ENCODE peak calls at places on chromosome 10, in five cellular contexts. One of them, this sample, is unnamed.

GRCh38 chr10:77478248-77478963 is 159.2 kb downstream of the KCNMA1 start:
- DNase-seq in mucosa of descending colon: no peak
- DNase-seq in HFF-Myc: peak; percentile 51
- DNase-seq in AG09309: peak; percentile 50
- DNase-seq in colonic mucosa: no peak
- DNase-seq in this sample: peak; percentile 78

GRCh38 chr10:80075781-80076180 is 2.7 kb upstream of the TMEM254 start:
- DNase-seq in mucosa of descending colon: no peak
- DNase-seq in colonic mucosa: no peak
- DNase-seq in HFF-Myc: no peak
- DNase-seq in AG09309: peak; percentile 4
- DNase-seq in this sample: no peak

GRCh38 chr10:131790021-131790420 is 110.8 kb upstream of the PPP2R2D start:
- DNase-seq in AG09309: no peak
- DNase-seq in colonic mucosa: no peak
- DNase-seq in mucosa of descending colon: no peak
- DNase-seq in HFF-Myc: no peak
- DNase-seq in this sample: no peak

GRCh38 chr10:33815776-33816175 is 481.3 kb upstream of the NRP1 start:
- DNase-seq in colonic mucosa: no peak
- DNase-seq in mucosa of descending colon: no peak
- DNase-seq in AG09309: no peak
- DNase-seq in HFF-Myc: no peak
- DNase-seq in this sample: no peak

GRCh38 chr10:71750124-71750841 is 23.0 kb downstream of the VSIR start:
- DNase-seq in mucosa of descending colon: peak; percentile 58
- DNase-seq in AG09309: no peak
- DNase-seq in HFF-Myc: no peak
- DNase-seq in colonic mucosa: no peak
- DNase-seq in this sample: no peak

GRCh38 chr10:128551475-128551874 is 425.3 kb upstream of the MKI67 start:
- DNase-seq in colonic mucosa: no peak
- DNase-seq in AG09309: no peak
- DNase-seq in mucosa of descending colon: no peak
- DNase-seq in HFF-Myc: no peak
- DNase-seq in this sample: no peak

GRCh38 chr10:31927597-31928530 is 767 bp downstream of the ARHGAP12 start:
- DNase-seq in mucosa of descending colon: peak; percentile 87
- DNase-seq in colonic mucosa: peak; percentile 73
- DNase-seq in HFF-Myc: no peak
- DNase-seq in AG09309: no peak
- DNase-seq in this sample: no peak

GRCh38 chr10:99733366-99733765 is 1.3 kb downstream of the CUTC start:
- DNase-seq in mucosa of descending colon: no peak
- DNase-seq in AG09309: no peak
- DNase-seq in colonic mucosa: no peak
- DNase-seq in HFF-Myc: no peak
- DNase-seq in this sample: no peak

GRCh38 chr10:21315321-21316220 is 209.9 kb downstream of the SKIDA1 start:
- DNase-seq in HFF-Myc: peak; percentile 84
- DNase-seq in mucosa of descending colon: no peak
- DNase-seq in AG09309: peak; percentile 79
- DNase-seq in colonic mucosa: peak; percentile 21
- DNase-seq in this sample: peak; percentile 76

GRCh38 chr10:79101560-79101971 is 32.8 kb downstream of the ZMIZ1 start:
- DNase-seq in AG09309: no peak
- DNase-seq in HFF-Myc: no peak
- DNase-seq in colonic mucosa: no peak
- DNase-seq in mucosa of descending colon: no peak
- DNase-seq in this sample: no peak

GRCh38 chr10:48306265-48306869 is at the start of gene MAPK8:
- DNase-seq in AG09309: peak; percentile 23
- DNase-seq in colonic mucosa: peak; percentile 95
- DNase-seq in mucosa of descending colon: peak; percentile 97
- DNase-seq in HFF-Myc: peak; percentile 48
- DNase-seq in this sample: peak; percentile 43

GRCh38 chr10:68163735-68164134 is 54.4 kb downstream of the MYPN start:
- DNase-seq in HFF-Myc: no peak
- DNase-seq in AG09309: no peak
- DNase-seq in colonic mucosa: peak; percentile 24
- DNase-seq in mucosa of descending colon: no peak
- DNase-seq in this sample: no peak
- H3K4me3 ChIP-seq in HFF-Myc: no peak overlapping the region
- H3K4me3 ChIP-seq in AG09309: no peak overlapping the region
- H3K4me3 ChIP-seq in colonic mucosa: no peak overlapping the region
- H3K4me3 ChIP-seq in mucosa of descending colon: no peak overlapping the region
- H3K4me3 ChIP-seq in this sample: no peak overlapping the region

GRCh38 chr10:101301111-101301731 is 52.7 kb upstream of the BTRC start:
- DNase-seq in AG09309: no peak
- DNase-seq in mucosa of descending colon: no peak
- DNase-seq in colonic mucosa: peak; percentile 28
- DNase-seq in HFF-Myc: no peak
- DNase-seq in this sample: no peak
- TF ChIP-seq CTCF in AG09309: peak; percentile 58
- TF ChIP-seq CTCF in mucosa of descending colon: no peak
- TF ChIP-seq CTCF in colonic mucosa: peak; percentile 26
- TF ChIP-seq CTCF in HFF-Myc: peak; percentile 50
- TF ChIP-seq CTCF in this sample: peak; percentile 14

DNA sequence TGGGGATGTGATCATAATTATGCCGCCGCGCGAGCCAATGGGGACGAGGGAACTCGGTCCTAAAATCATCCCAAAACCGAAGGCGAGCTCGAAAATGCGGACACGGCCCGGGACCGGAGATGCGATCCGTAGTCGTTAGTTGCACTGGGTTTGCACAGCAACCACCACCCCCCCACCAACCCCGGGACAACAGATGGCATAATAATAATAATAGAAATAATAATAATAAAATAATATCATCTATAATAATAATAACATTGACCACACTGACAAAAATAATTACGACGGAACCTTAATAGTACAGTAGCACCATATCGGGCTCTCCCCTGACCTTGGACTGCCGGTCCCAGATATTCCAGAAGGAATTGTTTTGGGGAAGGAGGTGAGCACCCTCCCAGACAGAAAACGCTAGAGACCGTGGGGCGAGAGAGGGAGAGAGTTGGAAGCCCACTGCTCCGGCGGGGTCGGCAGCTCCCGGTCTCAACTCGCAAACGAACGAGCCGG is 1.1 kb upstream of the EMX2 start:
- DNase-seq in colonic mucosa: no peak
- DNase-seq in AG09309: no peak
- DNase-seq in HFF-Myc: no peak
- DNase-seq in mucosa of descending colon: no peak
- DNase-seq in this sample: no peak
- H3K4me3 ChIP-seq in colonic mucosa: no peak overlapping the region
- H3K4me3 ChIP-seq in AG09309: peak overlapping the region; percentile 40
- H3K4me3 ChIP-seq in HFF-Myc: peak overlapping the region; percentile 34
- H3K4me3 ChIP-seq in mucosa of descending colon: no peak overlapping the region
- H3K4me3 ChIP-seq in this sample: peak overlapping the region; percentile 14

GRCh38 chr10:97538839-97539238 is 33.7 kb upstream of the ANKRD2 start:
- DNase-seq in colonic mucosa: no peak
- DNase-seq in mucosa of descending colon: peak; percentile 14
- DNase-seq in AG09309: no peak
- DNase-seq in HFF-Myc: no peak
- DNase-seq in this sample: no peak

GRCh38 chr10:97538401-97538800 is 34.2 kb upstream of the ANKRD2 start:
- DNase-seq in colonic mucosa: no peak
- DNase-seq in mucosa of descending colon: peak; percentile 5
- DNase-seq in AG09309: no peak
- DNase-seq in HFF-Myc: no peak
- DNase-seq in this sample: no peak

GRCh38 chr10:97540669-97541500 is 31.7 kb upstream of the ANKRD2 start:
- DNase-seq in HFF-Myc: no peak
- DNase-seq in mucosa of descending colon: peak; percentile 46
- DNase-seq in AG09309: no peak
- DNase-seq in colonic mucosa: no peak
- DNase-seq in this sample: no peak

GRCh38 chr10:97537186-97537869 is 35.3 kb upstream of the ANKRD2 start:
- DNase-seq in AG09309: no peak
- DNase-seq in HFF-Myc: no peak
- DNase-seq in colonic mucosa: no peak
- DNase-seq in mucosa of descending colon: no peak
- DNase-seq in this sample: no peak

GRCh38 chr10:97539523-97540200 is 32.9 kb upstream of the ANKRD2 start:
- DNase-seq in colonic mucosa: no peak
- DNase-seq in mucosa of descending colon: peak; percentile 33
- DNase-seq in HFF-Myc: no peak
- DNase-seq in AG09309: peak; percentile 61
- DNase-seq in this sample: peak; percentile 73
- TF ChIP-seq CTCF in colonic mucosa: no peak
- TF ChIP-seq CTCF in mucosa of descending colon: no peak
- TF ChIP-seq CTCF in HFF-Myc: peak; percentile 36
- TF ChIP-seq CTCF in AG09309: peak; percentile 42
- TF ChIP-seq CTCF in this sample: peak; percentile 61

DNA sequence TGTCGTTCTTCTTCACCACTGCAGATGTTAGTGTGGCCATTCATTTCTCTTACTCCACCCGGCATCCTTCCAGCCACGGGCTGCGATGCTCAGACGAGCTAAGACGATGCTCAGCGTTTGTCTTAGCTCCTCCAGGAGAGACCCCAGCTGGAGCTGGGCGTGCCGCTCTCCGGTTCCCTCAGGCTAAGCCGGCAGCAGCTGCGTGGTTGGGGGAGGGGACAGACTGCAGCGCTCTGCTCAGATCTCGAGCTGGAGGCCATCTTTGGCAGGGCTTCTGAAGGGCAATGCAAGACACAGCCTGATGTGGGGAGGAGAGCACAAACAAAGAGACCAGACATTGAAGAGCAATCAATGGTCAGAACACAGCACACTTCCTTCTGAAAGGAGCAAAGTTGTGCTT is 4.8 kb downstream of the INA start:
- DNase-seq in colonic mucosa: no peak
- DNase-seq in mucosa of descending colon: no peak
- DNase-seq in HFF-Myc: no peak
- DNase-seq in AG09309: no peak
- DNase-seq in this sample: no peak
- H3K4me3 ChIP-seq in colonic mucosa: no peak overlapping the region
- H3K4me3 ChIP-seq in mucosa of descending colon: no peak overlapping the region
- H3K4me3 ChIP-seq in HFF-Myc: no peak overlapping the region
- H3K4me3 ChIP-seq in AG09309: no peak overlapping the region
- H3K4me3 ChIP-seq in this sample: no peak overlapping the region

DNA sequence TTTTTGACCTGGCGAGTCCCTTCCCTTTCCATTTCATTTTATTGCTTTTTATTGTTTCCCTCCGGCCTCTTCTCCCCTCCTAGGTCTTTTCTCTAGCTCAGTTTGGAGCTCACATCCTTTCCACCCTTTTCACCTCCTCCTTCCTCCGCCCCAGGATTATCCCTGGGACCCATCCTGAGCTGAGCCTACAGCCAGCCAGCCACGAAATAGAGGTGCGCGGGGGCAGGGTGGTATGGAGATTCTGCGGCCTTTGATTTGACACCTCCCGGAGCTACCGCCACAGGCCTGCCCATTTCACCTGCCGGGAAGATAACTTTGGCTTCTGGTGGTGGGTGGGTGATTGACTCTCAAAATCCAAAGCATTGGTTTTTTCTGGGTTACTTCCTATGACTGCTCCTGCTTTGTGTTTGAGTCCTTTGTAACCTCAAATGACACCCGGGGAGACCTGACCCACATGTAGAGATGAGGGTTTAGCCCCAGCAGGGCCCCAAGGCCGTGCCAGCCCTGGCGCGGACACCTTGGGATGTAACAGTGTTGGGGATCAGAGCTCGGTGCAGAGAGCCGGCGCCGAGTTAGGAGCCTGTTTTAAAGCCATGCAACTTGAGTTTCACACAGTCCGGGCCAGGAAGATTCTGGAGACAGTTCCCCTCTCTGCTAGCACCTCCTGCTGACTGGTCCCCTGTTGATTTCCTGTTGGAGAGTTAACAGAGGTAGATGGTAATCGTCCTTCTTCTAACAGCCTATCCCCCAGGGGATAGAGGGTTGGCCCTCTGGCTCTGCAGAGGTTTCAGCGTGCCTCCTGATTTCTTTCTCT is 1.5 kb downstream of the DUSP5 start:
- DNase-seq in mucosa of descending colon: no peak
- DNase-seq in AG09309: no peak
- DNase-seq in HFF-Myc: no peak
- DNase-seq in colonic mucosa: peak; percentile 53
- DNase-seq in this sample: no peak
- TF ChIP-seq CTCF in mucosa of descending colon: no peak
- TF ChIP-seq CTCF in AG09309: peak; percentile 57
- TF ChIP-seq CTCF in HFF-Myc: peak; percentile 36
- TF ChIP-seq CTCF in colonic mucosa: no peak
- TF ChIP-seq CTCF in this sample: peak; percentile 23

DNA sequence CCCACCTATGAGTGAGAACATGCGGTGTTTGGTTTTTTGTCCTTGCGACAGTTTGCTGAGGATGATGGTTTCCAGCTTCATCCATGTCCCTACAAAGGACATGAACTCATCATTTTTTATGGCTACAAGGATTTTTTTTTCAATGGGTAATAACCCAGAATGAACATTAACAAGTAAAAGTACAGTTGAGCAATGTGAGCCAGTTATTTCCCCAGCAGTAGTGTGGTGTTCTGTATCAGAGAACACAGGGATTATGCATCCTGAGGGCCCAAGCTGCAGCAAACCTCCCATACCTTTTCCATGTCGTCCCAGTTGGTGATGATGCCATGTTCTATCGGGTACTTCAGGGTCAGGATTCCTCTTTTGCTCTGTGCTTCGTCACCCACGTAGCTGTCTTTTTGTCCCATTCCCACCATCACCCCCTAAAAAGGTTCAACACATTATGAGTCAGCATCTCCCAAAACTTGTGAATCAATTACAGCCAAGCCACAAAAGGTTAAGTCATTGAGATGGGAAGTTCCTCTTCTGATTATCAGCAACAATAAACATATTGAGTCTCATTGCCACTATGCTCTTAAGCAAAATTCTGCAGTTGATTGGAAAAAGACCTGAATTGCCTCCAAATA is 5.5 kb downstream of the ACTA2 start:
- DNase-seq in HFF-Myc: no peak
- DNase-seq in colonic mucosa: no peak
- DNase-seq in AG09309: no peak
- DNase-seq in mucosa of descending colon: no peak
- DNase-seq in this sample: no peak
- H3K4me3 ChIP-seq in HFF-Myc: no peak overlapping the region
- H3K4me3 ChIP-seq in colonic mucosa: no peak overlapping the region
- H3K4me3 ChIP-seq in AG09309: no peak overlapping the region
- H3K4me3 ChIP-seq in mucosa of descending colon: no peak overlapping the region
- H3K4me3 ChIP-seq in this sample: no peak overlapping the region

DNA sequence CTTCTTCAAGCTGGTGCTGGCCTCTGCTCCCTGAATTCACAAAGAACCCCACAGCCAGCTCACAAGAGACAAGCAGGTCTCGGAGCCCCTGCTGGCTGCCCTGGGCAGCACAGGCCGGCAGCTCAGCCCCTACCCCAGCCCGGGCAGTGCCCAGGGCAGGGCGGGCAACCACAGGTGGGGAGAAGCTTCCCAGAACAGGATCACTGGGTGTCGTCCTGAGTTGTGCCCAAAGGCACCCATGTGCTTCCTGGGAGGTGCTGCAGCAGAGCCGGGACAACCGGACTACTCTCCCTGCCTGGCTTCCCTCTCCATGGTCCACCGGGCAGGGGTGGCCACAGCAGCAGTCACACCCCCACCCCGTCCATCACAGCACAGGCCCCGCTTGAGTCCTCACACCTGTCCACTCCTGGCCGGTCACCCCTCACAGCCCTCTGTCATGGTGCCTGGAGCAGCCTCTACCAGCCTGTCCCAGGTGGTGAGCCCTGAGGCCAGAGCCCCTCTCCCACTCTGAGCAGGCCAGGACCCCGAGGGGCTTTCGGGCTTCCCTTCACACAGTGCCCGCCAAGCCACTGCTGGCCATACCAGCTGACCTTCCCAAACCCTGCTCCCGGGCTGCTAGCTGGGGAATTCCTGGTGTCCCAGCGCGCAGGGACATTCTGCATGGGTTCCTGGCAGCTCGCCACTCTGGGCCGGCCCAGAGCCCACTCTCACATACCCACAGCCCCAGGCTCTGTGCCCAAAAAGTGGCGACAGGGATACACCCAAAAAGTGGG is 3.1 kb downstream of the RASGEF1A start:
- DNase-seq in HFF-Myc: no peak
- DNase-seq in colonic mucosa: no peak
- DNase-seq in mucosa of descending colon: no peak
- DNase-seq in AG09309: no peak
- DNase-seq in this sample: no peak
- TF ChIP-seq CTCF in HFF-Myc: peak; percentile 34
- TF ChIP-seq CTCF in colonic mucosa: no peak
- TF ChIP-seq CTCF in mucosa of descending colon: no peak
- TF ChIP-seq CTCF in AG09309: peak; percentile 24
- TF ChIP-seq CTCF in this sample: peak; percentile 35